ENCODE peak calls at places on chromosomes 5 and 9, in eight cellular contexts. One of them, this sample, is unnamed.

GRCh38 chr9:137150485-137151060 is 11.6 kb downstream of the GRIN1 start:
- DNase-seq in neural progenitor cell: no peak
- DNase-seq in SK-N-SH: no peak
- DNase-seq in MM.1S: peak; percentile 90
- DNase-seq in hepatocyte: no peak
- DNase-seq in GM23338: peak; percentile 63
- DNase-seq in OCI-LY7: peak; percentile 95
- DNase-seq in HCT116: peak; percentile 81
- DNase-seq in this sample: peak; percentile 94

GRCh38 chr9:27198175-27198574 is 89.2 kb downstream of the TEK start:
- DNase-seq in HCT116: peak; percentile 13
- DNase-seq in neural progenitor cell: peak; percentile 23
- DNase-seq in MM.1S: no peak
- DNase-seq in OCI-LY7: no peak
- DNase-seq in GM23338: peak; percentile 12
- DNase-seq in hepatocyte: no peak
- DNase-seq in SK-N-SH: no peak
- DNase-seq in this sample: peak; percentile 13

GRCh38 chr9:103789686-103790085 is 304.4 kb upstream of the SMC2 start:
- DNase-seq in neural progenitor cell: peak; percentile 16
- DNase-seq in OCI-LY7: peak; percentile 25
- DNase-seq in HCT116: no peak
- DNase-seq in MM.1S: peak; percentile 69
- DNase-seq in hepatocyte: peak; percentile 10
- DNase-seq in GM23338: peak; percentile 1
- DNase-seq in SK-N-SH: no peak
- DNase-seq in this sample: peak; percentile 10

GRCh38 chr9:89436963-89437625 is 60.8 kb downstream of the SEMA4D start:
- DNase-seq in GM23338: no peak
- DNase-seq in MM.1S: peak; percentile 96
- DNase-seq in hepatocyte: peak; percentile 57
- DNase-seq in neural progenitor cell: no peak
- DNase-seq in HCT116: no peak
- DNase-seq in SK-N-SH: no peak
- DNase-seq in OCI-LY7: peak; percentile 74
- DNase-seq in this sample: no peak

GRCh38 chr5:32531885-32532520 is 53.4 kb upstream of the SUB1 start:
- DNase-seq in SK-N-SH: no peak
- DNase-seq in hepatocyte: peak; percentile 71
- DNase-seq in GM23338: peak; percentile 68
- DNase-seq in OCI-LY7: peak; percentile 18
- DNase-seq in MM.1S: peak; percentile 65
- DNase-seq in neural progenitor cell: no peak
- DNase-seq in HCT116: no peak
- DNase-seq in this sample: peak; percentile 57

GRCh38 chr5:65883461-65883860 is 42.9 kb upstream of the ERBIN start:
- DNase-seq in SK-N-SH: no peak
- DNase-seq in neural progenitor cell: no peak
- DNase-seq in GM23338: no peak
- DNase-seq in OCI-LY7: no peak
- DNase-seq in HCT116: no peak
- DNase-seq in hepatocyte: no peak
- DNase-seq in MM.1S: no peak
- DNase-seq in this sample: no peak

GRCh38 chr5:141420855-141421488 is at the start of gene PCDHGA11:
- DNase-seq in hepatocyte: peak; percentile 52
- DNase-seq in neural progenitor cell: peak; percentile 57
- DNase-seq in GM23338: peak; percentile 90
- DNase-seq in OCI-LY7: peak; percentile 76
- DNase-seq in HCT116: peak; percentile 4
- DNase-seq in SK-N-SH: no peak
- DNase-seq in MM.1S: peak; percentile 66
- DNase-seq in this sample: no peak

GRCh38 chr5:149452007-149452664 is 73.0 kb upstream of the IL17B start:
- DNase-seq in SK-N-SH: peak; percentile 37
- DNase-seq in neural progenitor cell: peak; percentile 57
- DNase-seq in HCT116: no peak
- DNase-seq in MM.1S: no peak
- DNase-seq in OCI-LY7: peak; percentile 32
- DNase-seq in GM23338: peak; percentile 63
- DNase-seq in hepatocyte: peak; percentile 89
- DNase-seq in this sample: no peak

GRCh38 chr5:80928073-80928472 is 32.1 kb upstream of the RASGRF2 start:
- DNase-seq in hepatocyte: no peak
- DNase-seq in neural progenitor cell: no peak
- DNase-seq in HCT116: no peak
- DNase-seq in MM.1S: no peak
- DNase-seq in OCI-LY7: no peak
- DNase-seq in GM23338: no peak
- DNase-seq in SK-N-SH: no peak
- DNase-seq in this sample: no peak

GRCh38 chr9:92950359-92950955 is 3.1 kb downstream of the FGD3 start:
- DNase-seq in OCI-LY7: no peak
- DNase-seq in SK-N-SH: no peak
- DNase-seq in GM23338: no peak
- DNase-seq in neural progenitor cell: no peak
- DNase-seq in hepatocyte: no peak
- DNase-seq in HCT116: no peak
- DNase-seq in MM.1S: no peak
- DNase-seq in this sample: peak; percentile 24

GRCh38 chr5:135107101-135107500 is 73.1 kb upstream of the PITX1 start:
- DNase-seq in OCI-LY7: no peak
- DNase-seq in neural progenitor cell: no peak
- DNase-seq in MM.1S: no peak
- DNase-seq in hepatocyte: no peak
- DNase-seq in SK-N-SH: no peak
- DNase-seq in GM23338: no peak
- DNase-seq in HCT116: no peak
- DNase-seq in this sample: no peak

GRCh38 chr5:120509056-120509455 is 45.0 kb downstream of the PRR16 start:
- DNase-seq in neural progenitor cell: no peak
- DNase-seq in hepatocyte: peak; percentile 4
- DNase-seq in OCI-LY7: no peak
- DNase-seq in SK-N-SH: no peak
- DNase-seq in MM.1S: no peak
- DNase-seq in GM23338: no peak
- DNase-seq in HCT116: no peak
- DNase-seq in this sample: no peak

GRCh38 chr5:93433422-93433821 is 147.6 kb downstream of the NR2F1-AS1 start:
- DNase-seq in HCT116: no peak
- DNase-seq in SK-N-SH: no peak
- DNase-seq in neural progenitor cell: no peak
- DNase-seq in OCI-LY7: no peak
- DNase-seq in GM23338: no peak
- DNase-seq in MM.1S: no peak
- DNase-seq in hepatocyte: no peak
- DNase-seq in this sample: no peak

GRCh38 chr5:102638912-102639652 is 116.0 kb upstream of the PAM start:
- DNase-seq in neural progenitor cell: no peak
- DNase-seq in SK-N-SH: no peak
- DNase-seq in MM.1S: no peak
- DNase-seq in hepatocyte: no peak
- DNase-seq in HCT116: no peak
- DNase-seq in GM23338: no peak
- DNase-seq in OCI-LY7: no peak
- DNase-seq in this sample: peak; percentile 87

DNA sequence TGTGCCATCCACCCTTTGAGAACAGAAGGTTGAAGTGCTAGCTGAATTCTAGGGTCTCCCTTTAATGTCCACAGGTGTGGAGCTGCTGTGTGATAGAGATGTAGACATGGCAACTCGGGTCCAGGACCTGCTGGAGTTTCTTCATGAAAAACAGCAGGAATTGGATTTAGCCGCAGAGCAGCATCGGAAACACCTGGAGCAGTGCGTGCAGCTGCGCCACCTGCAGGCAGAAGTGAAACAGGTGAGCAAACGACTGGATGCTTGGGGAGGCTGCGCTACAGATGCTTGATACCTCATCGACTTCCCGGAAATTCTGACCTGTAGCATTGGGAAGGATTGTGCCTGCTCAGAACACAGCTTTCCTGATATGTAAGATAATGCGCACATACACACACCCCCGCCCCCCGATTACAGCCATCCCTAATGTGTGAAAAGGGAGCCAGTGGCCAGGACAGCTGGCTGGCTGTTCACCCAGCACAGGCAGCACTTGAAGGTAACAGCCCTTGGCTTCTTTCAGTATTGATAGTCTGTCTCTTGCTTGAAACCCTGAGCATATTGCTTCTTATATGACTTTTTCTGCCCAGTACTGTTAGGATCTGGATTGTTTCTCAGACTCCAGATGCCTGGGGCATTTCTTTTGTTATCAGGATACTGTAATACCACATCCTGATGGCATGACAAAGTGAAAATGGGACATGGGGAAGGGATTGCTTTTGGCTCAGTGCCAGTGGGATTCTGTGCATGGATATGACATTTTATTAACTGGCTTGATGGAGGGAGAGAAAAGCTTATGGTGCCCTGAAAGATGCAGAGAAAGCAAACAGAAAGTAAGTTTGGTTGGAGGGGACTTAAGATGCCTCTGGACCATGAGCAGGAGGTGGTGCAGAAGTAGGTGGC is 216.8 kb upstream of the OTULINL start:
- DNase-seq in GM23338: peak; percentile 89
- DNase-seq in OCI-LY7: peak; percentile 60
- DNase-seq in HCT116: peak; percentile 13
- DNase-seq in SK-N-SH: peak; percentile 59
- DNase-seq in neural progenitor cell: peak; percentile 73
- DNase-seq in hepatocyte: peak; percentile 62
- DNase-seq in MM.1S: no peak
- DNase-seq in this sample: peak; percentile 64
- TF ChIP-seq EZH2phosphoT487 in GM23338: no peak
- TF ChIP-seq EZH2phosphoT487 in OCI-LY7: no peak
- TF ChIP-seq EZH2phosphoT487 in HCT116: no peak
- TF ChIP-seq EZH2phosphoT487 in SK-N-SH: no peak
- TF ChIP-seq EZH2phosphoT487 in neural progenitor cell: no peak
- TF ChIP-seq EZH2phosphoT487 in hepatocyte: no peak
- TF ChIP-seq EZH2phosphoT487 in MM.1S: no peak
- TF ChIP-seq EZH2phosphoT487 in this sample: no peak

GRCh38 chr5:171409164-171410136 is 10.0 kb upstream of the FGF18 start:
- DNase-seq in OCI-LY7: no peak
- DNase-seq in HCT116: no peak
- DNase-seq in neural progenitor cell: no peak
- DNase-seq in hepatocyte: no peak
- DNase-seq in GM23338: no peak
- DNase-seq in SK-N-SH: no peak
- DNase-seq in MM.1S: no peak
- DNase-seq in this sample: no peak

GRCh38 chr5:171400169-171400568 is 12.5 kb downstream of the NPM1 start:
- DNase-seq in MM.1S: no peak
- DNase-seq in hepatocyte: no peak
- DNase-seq in OCI-LY7: no peak
- DNase-seq in GM23338: no peak
- DNase-seq in SK-N-SH: no peak
- DNase-seq in HCT116: no peak
- DNase-seq in neural progenitor cell: no peak
- DNase-seq in this sample: no peak

GRCh38 chr5:171401167-171401947 is 13.7 kb downstream of the NPM1 start:
- DNase-seq in MM.1S: no peak
- DNase-seq in GM23338: no peak
- DNase-seq in HCT116: no peak
- DNase-seq in SK-N-SH: no peak
- DNase-seq in neural progenitor cell: no peak
- DNase-seq in OCI-LY7: no peak
- DNase-seq in hepatocyte: no peak
- DNase-seq in this sample: no peak

GRCh38 chr5:171407234-171407633 is 12.2 kb upstream of the FGF18 start:
- DNase-seq in OCI-LY7: no peak
- DNase-seq in neural progenitor cell: no peak
- DNase-seq in GM23338: no peak
- DNase-seq in SK-N-SH: no peak
- DNase-seq in MM.1S: no peak
- DNase-seq in hepatocyte: no peak
- DNase-seq in HCT116: no peak
- DNase-seq in this sample: no peak

GRCh38 chr5:171405615-171406014 is 13.8 kb upstream of the FGF18 start:
- DNase-seq in OCI-LY7: peak; percentile 33
- DNase-seq in MM.1S: no peak
- DNase-seq in HCT116: no peak
- DNase-seq in neural progenitor cell: no peak
- DNase-seq in hepatocyte: no peak
- DNase-seq in GM23338: peak; percentile 61
- DNase-seq in SK-N-SH: peak; percentile 46
- DNase-seq in this sample: no peak
- TF ChIP-seq CTCF in OCI-LY7: peak; percentile 70
- TF ChIP-seq CTCF in MM.1S: peak; percentile 48
- TF ChIP-seq CTCF in HCT116: peak; percentile 50
- TF ChIP-seq CTCF in neural progenitor cell: peak; percentile 46
- TF ChIP-seq CTCF in hepatocyte: peak; percentile 41
- TF ChIP-seq CTCF in GM23338: peak; percentile 65
- TF ChIP-seq CTCF in SK-N-SH: peak; percentile 61
- TF ChIP-seq CTCF in this sample: peak; percentile 67

GRCh38 chr5:36505021-36505420 is 101.4 kb upstream of the SLC1A3 start:
- DNase-seq in OCI-LY7: no peak
- DNase-seq in hepatocyte: no peak
- DNase-seq in GM23338: no peak
- DNase-seq in MM.1S: no peak
- DNase-seq in SK-N-SH: no peak
- DNase-seq in HCT116: no peak
- DNase-seq in neural progenitor cell: no peak
- DNase-seq in this sample: peak; percentile 9

GRCh38 chr5:36507332-36507952 is 99.0 kb upstream of the SLC1A3 start:
- DNase-seq in hepatocyte: peak; percentile 82
- DNase-seq in OCI-LY7: peak; percentile 71
- DNase-seq in neural progenitor cell: peak; percentile 80
- DNase-seq in MM.1S: peak; percentile 62
- DNase-seq in HCT116: peak; percentile 48
- DNase-seq in SK-N-SH: peak; percentile 62
- DNase-seq in GM23338: peak; percentile 91
- DNase-seq in this sample: peak; percentile 86

GRCh38 chr5:36502608-36503007 is 103.8 kb upstream of the SLC1A3 start:
- DNase-seq in SK-N-SH: no peak
- DNase-seq in GM23338: no peak
- DNase-seq in HCT116: no peak
- DNase-seq in hepatocyte: no peak
- DNase-seq in OCI-LY7: no peak
- DNase-seq in MM.1S: no peak
- DNase-seq in neural progenitor cell: no peak
- DNase-seq in this sample: peak; percentile 96
- H3K27ac ChIP-seq in SK-N-SH: no peak overlapping the region
- H3K27ac ChIP-seq in GM23338: no peak overlapping the region
- H3K27ac ChIP-seq in HCT116: no peak overlapping the region
- H3K27ac ChIP-seq in hepatocyte: no peak overlapping the region
- H3K27ac ChIP-seq in OCI-LY7: no peak overlapping the region
- H3K27ac ChIP-seq in MM.1S: no peak overlapping the region
- H3K27ac ChIP-seq in neural progenitor cell: no peak overlapping the region
- H3K27ac ChIP-seq in this sample: peak overlapping the region; percentile 73

DNA sequence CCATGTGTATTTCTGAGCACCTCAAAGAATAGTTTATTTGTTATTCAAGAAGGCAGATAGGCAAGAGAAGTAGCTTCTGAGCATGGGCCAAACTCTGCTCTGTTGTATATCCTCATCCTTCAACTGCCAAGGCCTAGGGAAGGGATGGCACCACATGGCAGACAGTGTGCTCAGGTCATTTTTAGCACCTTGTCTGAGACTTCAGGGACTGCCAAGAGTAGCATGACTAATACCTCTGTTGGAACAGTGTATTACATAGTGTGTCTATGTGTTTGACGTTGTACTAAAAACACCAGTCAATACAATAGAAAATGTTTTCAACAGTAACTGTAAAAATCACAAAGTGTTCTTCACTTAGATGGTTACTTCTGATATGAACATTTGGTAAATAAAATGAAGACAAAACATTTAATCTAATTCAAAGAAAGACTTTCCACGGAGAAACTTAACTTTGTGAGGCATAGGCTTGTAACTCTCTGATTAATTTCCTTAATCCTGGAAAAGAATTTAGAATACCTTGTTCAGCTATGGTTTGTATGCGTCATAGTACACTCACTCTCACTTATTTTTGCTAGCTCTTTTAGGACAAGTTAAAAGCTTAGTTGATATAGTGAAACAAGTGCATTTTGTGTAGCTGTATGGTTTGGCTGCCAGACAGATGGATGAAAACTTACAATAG is 318.4 kb upstream of the RIOK2 start:
- DNase-seq in MM.1S: no peak
- DNase-seq in neural progenitor cell: no peak
- DNase-seq in hepatocyte: no peak
- DNase-seq in HCT116: no peak
- DNase-seq in OCI-LY7: no peak
- DNase-seq in SK-N-SH: no peak
- DNase-seq in GM23338: no peak
- DNase-seq in this sample: peak; percentile 39
- TF ChIP-seq EZH2phosphoT487 in MM.1S: no peak
- TF ChIP-seq EZH2phosphoT487 in neural progenitor cell: no peak
- TF ChIP-seq EZH2phosphoT487 in hepatocyte: no peak
- TF ChIP-seq EZH2phosphoT487 in HCT116: no peak
- TF ChIP-seq EZH2phosphoT487 in OCI-LY7: no peak
- TF ChIP-seq EZH2phosphoT487 in SK-N-SH: no peak
- TF ChIP-seq EZH2phosphoT487 in GM23338: no peak
- TF ChIP-seq EZH2phosphoT487 in this sample: no peak

This sample was measured in PC-3.